ENCODE peak calls at places on chromosomes 6 and 20, in four cellular contexts. One of them, this sample, is unnamed. For H3K4me1 and H3K27me3, the result is how much of the 10 kb centered on the place peaks cover.

GRCh38 chr6:101398716-101399626 is 5.5 kb downstream of the GRIK2 start:
- DNase-seq in right cardiac atrium: no peak
- DNase-seq in HCT116: no peak
- DNase-seq in lower lobe of right lung: no peak
- DNase-seq in this sample: no peak

GRCh38 chr6:129863664-129864063 is 2.5 kb upstream of the TMEM244 start:
- DNase-seq in HCT116: peak
- DNase-seq in lower lobe of right lung: no peak
- DNase-seq in right cardiac atrium: no peak
- DNase-seq in this sample: no peak

GRCh38 chr6:44254957-44255808 is 2.1 kb downstream of the SLC35B2 start:
- DNase-seq in right cardiac atrium: peak
- DNase-seq in HCT116: no peak
- DNase-seq in lower lobe of right lung: no peak
- DNase-seq in this sample: no peak

GRCh38 chr6:168355716-168356522 is 36.3 kb upstream of the DACT2 start:
- DNase-seq in HCT116: peak
- DNase-seq in lower lobe of right lung: no peak
- DNase-seq in right cardiac atrium: peak
- DNase-seq in this sample: peak

GRCh38 chr6:167766986-167767714 is 59.6 kb upstream of the AFDN start:
- DNase-seq in right cardiac atrium: no peak
- DNase-seq in HCT116: no peak
- DNase-seq in lower lobe of right lung: no peak
- DNase-seq in this sample: no peak

GRCh38 chr20:12825180-12825579 is 183.6 kb upstream of the SPTLC3 start:
- DNase-seq in HCT116: no peak
- DNase-seq in lower lobe of right lung: no peak
- DNase-seq in right cardiac atrium: no peak
- DNase-seq in this sample: no peak

GRCh38 chr6:141415896-141416295 is 716.8 kb upstream of the GJE1 start:
- DNase-seq in lower lobe of right lung: no peak
- DNase-seq in right cardiac atrium: no peak
- DNase-seq in HCT116: no peak
- DNase-seq in this sample: no peak

GRCh38 chr6:77880501-77880900 is 227.7 kb downstream of the MEI4 start:
- DNase-seq in right cardiac atrium: no peak
- DNase-seq in HCT116: peak
- DNase-seq in lower lobe of right lung: no peak
- DNase-seq in this sample: no peak

GRCh38 chr6:22513667-22514066 is 55.7 kb upstream of the HDGFL1 start:
- DNase-seq in right cardiac atrium: peak
- DNase-seq in HCT116: no peak
- DNase-seq in lower lobe of right lung: no peak
- DNase-seq in this sample: no peak

GRCh38 chr6:51214442-51214841 is 395.8 kb downstream of the TFAP2B start:
- DNase-seq in lower lobe of right lung: no peak
- DNase-seq in HCT116: no peak
- DNase-seq in right cardiac atrium: no peak
- DNase-seq in this sample: no peak

GRCh38 chr6:157763894-157764345 is 59.1 kb upstream of the SNX9 start:
- DNase-seq in lower lobe of right lung: no peak
- DNase-seq in right cardiac atrium: no peak
- DNase-seq in HCT116: no peak
- DNase-seq in this sample: no peak

GRCh38 chr20:23049933-23050838 is 714 bp upstream of the THBD start:
- DNase-seq in HCT116: no peak
- DNase-seq in lower lobe of right lung: peak
- DNase-seq in right cardiac atrium: peak
- DNase-seq in this sample: peak

GRCh38 chr6:82144852-82145332 is 102.7 kb downstream of the IBTK start:
- DNase-seq in right cardiac atrium: peak
- DNase-seq in lower lobe of right lung: no peak
- DNase-seq in HCT116: peak
- DNase-seq in this sample: peak

GRCh38 chr20:42179768-42180167 is 561.6 kb upstream of the CHD6 start:
- DNase-seq in lower lobe of right lung: no peak
- DNase-seq in HCT116: no peak
- DNase-seq in right cardiac atrium: no peak
- DNase-seq in this sample: no peak

GRCh38 chr6:31070711-31071197 is 41.6 kb downstream of the C6orf15 start:
- DNase-seq in HCT116: peak
- DNase-seq in lower lobe of right lung: no peak
- DNase-seq in right cardiac atrium: no peak
- DNase-seq in this sample: no peak

GRCh38 chr6:900716-901605 is 208.0 kb upstream of the EXOC2 start:
- DNase-seq in HCT116: no peak
- DNase-seq in lower lobe of right lung: no peak
- DNase-seq in right cardiac atrium: no peak
- DNase-seq in this sample: no peak

GRCh38 chr20:8082999-8083398 is 49.1 kb upstream of the PLCB1 start:
- DNase-seq in lower lobe of right lung: no peak
- DNase-seq in HCT116: no peak
- DNase-seq in right cardiac atrium: no peak
- DNase-seq in this sample: no peak

GRCh38 chr6:157748839-157749571 is 74.0 kb upstream of the SNX9 start:
- DNase-seq in lower lobe of right lung: no peak
- DNase-seq in right cardiac atrium: no peak
- DNase-seq in HCT116: no peak
- DNase-seq in this sample: no peak

GRCh38 chr6:121592955-121593665 is 157.7 kb downstream of the GJA1 start:
- DNase-seq in lower lobe of right lung: no peak
- DNase-seq in right cardiac atrium: no peak
- DNase-seq in HCT116: no peak
- DNase-seq in this sample: no peak

GRCh38 chr6:50699086-50699886 is 14.0 kb upstream of the TFAP2D start:
- DNase-seq in HCT116: no peak
- DNase-seq in right cardiac atrium: no peak
- DNase-seq in lower lobe of right lung: no peak
- DNase-seq in this sample: no peak

GRCh38 chr6:28922841-28923317 is 906 bp downstream of the TRIM27 start:
- DNase-seq in right cardiac atrium: no peak
- DNase-seq in lower lobe of right lung: no peak
- DNase-seq in HCT116: no peak
- DNase-seq in this sample: peak

GRCh38 chr6:159044899-159045727 is at the start of gene TAGAP:
- DNase-seq in HCT116: no peak
- DNase-seq in right cardiac atrium: peak
- DNase-seq in lower lobe of right lung: peak
- DNase-seq in this sample: peak

GRCh38 chr6:16336056-16336810 is 97.8 kb downstream of the GMPR start:
- DNase-seq in HCT116: no peak
- DNase-seq in lower lobe of right lung: no peak
- DNase-seq in right cardiac atrium: no peak
- DNase-seq in this sample: no peak

GRCh38 chr6:16333580-16333979 is 95.2 kb downstream of the GMPR start:
- DNase-seq in right cardiac atrium: no peak
- DNase-seq in HCT116: no peak
- DNase-seq in lower lobe of right lung: no peak
- DNase-seq in this sample: no peak

GRCh38 chr6:16337280-16337975 is 99.0 kb downstream of the GMPR start:
- DNase-seq in HCT116: no peak
- DNase-seq in lower lobe of right lung: peak
- DNase-seq in right cardiac atrium: peak
- DNase-seq in this sample: peak

GRCh38 chr6:16334671-16335070 is 96.3 kb downstream of the GMPR start:
- DNase-seq in lower lobe of right lung: no peak
- DNase-seq in HCT116: no peak
- DNase-seq in right cardiac atrium: no peak
- DNase-seq in this sample: no peak

GRCh38 chr6:16335176-16335575 is 96.8 kb downstream of the GMPR start:
- DNase-seq in lower lobe of right lung: no peak
- DNase-seq in HCT116: no peak
- DNase-seq in right cardiac atrium: no peak
- DNase-seq in this sample: no peak
- H3K4me1 ChIP-seq in lower lobe of right lung: half or more
- H3K4me1 ChIP-seq in HCT116: half or more
- H3K4me1 ChIP-seq in right cardiac atrium: under half
- H3K4me1 ChIP-seq in this sample: half or more

GRCh38 chr20:51249781-51250180 is 226.9 kb upstream of the KCNG1 start:
- DNase-seq in lower lobe of right lung: no peak
- DNase-seq in HCT116: no peak
- DNase-seq in right cardiac atrium: no peak
- DNase-seq in this sample: no peak

GRCh38 chr20:51244496-51244895 is 221.6 kb upstream of the KCNG1 start:
- DNase-seq in right cardiac atrium: no peak
- DNase-seq in lower lobe of right lung: no peak
- DNase-seq in HCT116: no peak
- DNase-seq in this sample: no peak

GRCh38 chr20:51249215-51249614 is 226.3 kb upstream of the KCNG1 start:
- DNase-seq in HCT116: no peak
- DNase-seq in lower lobe of right lung: no peak
- DNase-seq in right cardiac atrium: no peak
- DNase-seq in this sample: no peak
- H3K27ac ChIP-seq in HCT116: no peak
- H3K27ac ChIP-seq in lower lobe of right lung: no peak
- H3K27ac ChIP-seq in right cardiac atrium: no peak
- H3K27ac ChIP-seq in this sample: no peak

GRCh38 chr20:57291694-57292093 is 25.3 kb upstream of the BMP7 start:
- DNase-seq in lower lobe of right lung: no peak
- DNase-seq in HCT116: no peak
- DNase-seq in right cardiac atrium: no peak
- DNase-seq in this sample: no peak
- H3K27me3 ChIP-seq in lower lobe of right lung: under half
- H3K27me3 ChIP-seq in HCT116: under half
- H3K27me3 ChIP-seq in right cardiac atrium: under half
- H3K27me3 ChIP-seq in this sample: half or more

GRCh38 chr6:98530732-98531131 is 303.6 kb upstream of the POU3F2 start:
- DNase-seq in lower lobe of right lung: no peak
- DNase-seq in right cardiac atrium: no peak
- DNase-seq in HCT116: no peak
- DNase-seq in this sample: no peak
- H3K4me1 ChIP-seq in lower lobe of right lung: under half
- H3K4me1 ChIP-seq in right cardiac atrium: under half
- H3K4me1 ChIP-seq in HCT116: under half
- H3K4me1 ChIP-seq in this sample: under half

GRCh38 chr20:64077094-64077493 is 2.2 kb downstream of the RGS19 start:
- DNase-seq in HCT116: no peak
- DNase-seq in lower lobe of right lung: peak
- DNase-seq in right cardiac atrium: peak
- DNase-seq in this sample: peak
- H3K27ac ChIP-seq in HCT116: no peak
- H3K27ac ChIP-seq in lower lobe of right lung: peak
- H3K27ac ChIP-seq in right cardiac atrium: no peak
- H3K27ac ChIP-seq in this sample: no peak

This sample was measured in left ventricle myocardium inferior.